ENCODE peak calls at places on chromosome 15, in ten cellular contexts. S is AG09319; C is left cardiac atrium; O is kidney; J is NCI-H69; L is CD4-positive, alpha-beta T cell; X is HTR-8/SVneo; N is C1 segment of cervical spinal cord; U is stimulated activated CD8-positive, alpha-beta memory T cell treated with anti-CD3 and anti-CD28 coated beads, Interleukin-7, amount 100 ng/mL, for 4 hours; Y is small intestine. M is an unnamed sample.

GRCh38 chr15:64096486-64097431 is 977 bp downstream of the SNX1 start:
- DNase-seq in X (no peak), U (no peak), Y (peak), L (no peak), N (no peak), C (no peak), S (no peak), O (no peak), J (peak), M (no peak)

GRCh38 chr15:96463376-96463775 is 132.9 kb downstream of the NR2F2 start:
- DNase-seq in C (no peak), Y (no peak), X (no peak), N (no peak), O (no peak), U (no peak), L (no peak), J (no peak), S (no peak), M (no peak)

GRCh38 chr15:28890711-28891495 is 5.1 kb downstream of the APBA2 start:
- DNase-seq in S (no peak), X (no peak), L (peak), Y (no peak), C (no peak), N (no peak), O (no peak), J (no peak), U (no peak), M (no peak)

GRCh38 chr15:41284425-41285177 is 47.8 kb downstream of the OIP5 start:
- DNase-seq in N (peak), J (peak), Y (peak), X (no peak), L (no peak), U (no peak), S (no peak), C (no peak), O (no peak), M (no peak)

GRCh38 chr15:40929730-40930429 is 740 bp downstream of the DLL4 start:
- DNase-seq in J (peak), L (no peak), X (no peak), U (no peak), O (peak), N (no peak), C (peak), Y (no peak), S (no peak), M (peak)

GRCh38 chr15:35252351-35252865 is 167.3 kb upstream of the NANOGP8 start:
- DNase-seq in X (no peak), C (no peak), S (no peak), J (peak), O (no peak), L (no peak), U (no peak), N (no peak), Y (no peak), M (no peak)

GRCh38 chr15:75364881-75365280 is 3.5 kb downstream of the MAN2C1 start:
- DNase-seq in C (no peak), L (no peak), Y (no peak), X (no peak), J (no peak), N (no peak), O (no peak), U (no peak), S (no peak), M (no peak)

GRCh38 chr15:38647683-38648082 is 83.1 kb upstream of the RASGRP1 start:
- DNase-seq in U (no peak), L (no peak), Y (peak), J (peak), C (no peak), O (no peak), N (no peak), X (peak), S (no peak), M (no peak)